ENCODE peak calls at places on chromosomes 12 and 14, in nine cellular contexts. S, N, R, D, F, Y, H, W and L are unnamed samples.

GRCh38 chr12:116892318-116892717 is 11.1 kb upstream of the HRK start:
- DNase-seq in S (no peak), N (no peak), R (no peak), D (no peak), F (no peak), Y (no peak), H (no peak), W (no peak), L (no peak)

GRCh38 chr14:106694638-106695393 is 1168.4 kb downstream of the TMEM121 start:
- DNase-seq in S (no peak), N (no peak), R (no peak), D (no peak), F (peak), Y (no peak), H (no peak), W (peak), L (no peak)

GRCh38 chr12:3747976-3748619 is 4.8 kb downstream of the CRACR2A start:
- DNase-seq in S (no peak), N (no peak), R (no peak), D (no peak), F (no peak), Y (no peak), H (no peak), W (no peak), L (no peak)

GRCh38 chr14:76055330-76055729 is 69.8 kb downstream of the IFT43 start:
- DNase-seq in S (no peak), N (no peak), R (no peak), D (no peak), F (no peak), Y (no peak), H (no peak), W (no peak), L (no peak)

GRCh38 chr14:86003998-86004397 is 474.1 kb downstream of the FLRT2 start:
- DNase-seq in S (no peak), N (no peak), R (no peak), D (no peak), F (peak), Y (peak), H (no peak), W (no peak), L (no peak)

GRCh38 chr12:124512667-124513296 is 54.6 kb downstream of the NCOR2 start:
- DNase-seq in S (peak), N (peak), R (peak), D (peak), F (peak), Y (peak), H (peak), W (no peak), L (peak)

GRCh38 chr12:18411453-18411852 is 150.1 kb downstream of the PIK3C2G start:
- DNase-seq in S (no peak), N (no peak), R (no peak), D (no peak), F (no peak), Y (no peak), H (no peak), W (no peak), L (no peak)

GRCh38 chr12:109098142-109098652 is 800 bp downstream of the UNG start:
- DNase-seq in S (no peak), N (peak), R (peak), D (no peak), F (no peak), Y (peak), H (no peak), W (peak), L (no peak)

GRCh38 chr14:58765375-58765774 is 127.6 kb downstream of the DACT1 start:
- DNase-seq in S (no peak), N (no peak), R (peak), D (peak), F (no peak), Y (no peak), H (no peak), W (no peak), L (no peak)

GRCh38 chr12:132610051-132610759 is at the start of gene LRCOL1:
- DNase-seq in S (no peak), N (peak), R (peak), D (no peak), F (peak), Y (peak), H (peak), W (no peak), L (peak)

GRCh38 chr12:14775652-14776020 is 27.6 kb downstream of the WBP11 start:
- DNase-seq in S (no peak), N (no peak), R (no peak), D (no peak), F (no peak), Y (peak), H (no peak), W (no peak), L (no peak)

GRCh38 chr14:26636571-26636970 is 38.7 kb upstream of the NOVA1 start:
- DNase-seq in S (no peak), N (no peak), R (no peak), D (no peak), F (no peak), Y (no peak), H (no peak), W (no peak), L (no peak)

GRCh38 chr14:72608391-72609204 is 285.3 kb downstream of the DPF3 start:
- DNase-seq in S (no peak), N (peak), R (peak), D (no peak), F (peak), Y (peak), H (peak), W (no peak), L (no peak)

GRCh38 chr12:131242741-131243496 is 289.2 kb downstream of the ADGRD1 start:
- DNase-seq in S (no peak), N (peak), R (no peak), D (peak), F (no peak), Y (no peak), H (no peak), W (no peak), L (peak)

GRCh38 chr12:90069711-90070110 is 361.1 kb upstream of the ATP2B1 start:
- DNase-seq in S (no peak), N (no peak), R (no peak), D (no peak), F (no peak), Y (no peak), H (no peak), W (no peak), L (no peak)

GRCh38 chr14:38201137-38201828 is 6.4 kb upstream of the SSTR1 start:
- DNase-seq in S (no peak), N (no peak), R (no peak), D (no peak), F (no peak), Y (no peak), H (no peak), W (no peak), L (no peak)

GRCh38 chr12:52546126-52546525 is 6.8 kb downstream of the KRT71 start:
- DNase-seq in S (no peak), N (no peak), R (no peak), D (no peak), F (no peak), Y (no peak), H (no peak), W (no peak), L (no peak)

GRCh38 chr12:27573972-27574371 is 50.0 kb downstream of the PPFIBP1 start:
- DNase-seq in S (no peak), N (peak), R (peak), D (no peak), F (peak), Y (peak), H (peak), W (no peak), L (no peak)